ENCODE peak calls at places on chromosome 21, in five cellular contexts. One of them, this sample, is unnamed.

GRCh38 chr21:41536827-41537103 is 28.8 kb upstream of the TMPRSS2 start:
- DNase-seq in ovary: no peak
- DNase-seq in adrenal gland: no peak
- DNase-seq in cardiac muscle cell: no peak
- DNase-seq in Peyer's patch: no peak
- DNase-seq in this sample: no peak

GRCh38 chr21:41378849-41379248 is 17.0 kb downstream of the MX2 start:
- DNase-seq in ovary: no peak
- DNase-seq in adrenal gland: no peak
- DNase-seq in cardiac muscle cell: no peak
- DNase-seq in Peyer's patch: no peak
- DNase-seq in this sample: no peak

GRCh38 chr21:28799926-28800325 is 192.8 kb downstream of the LTN1 start:
- DNase-seq in adrenal gland: no peak
- DNase-seq in ovary: no peak
- DNase-seq in Peyer's patch: no peak
- DNase-seq in cardiac muscle cell: no peak
- DNase-seq in this sample: no peak

GRCh38 chr21:34782666-34783365 is 114.0 kb downstream of the CLIC6 start:
- DNase-seq in cardiac muscle cell: no peak
- DNase-seq in adrenal gland: no peak
- DNase-seq in ovary: no peak
- DNase-seq in Peyer's patch: no peak
- DNase-seq in this sample: peak

GRCh38 chr21:34524671-34525601 is 12.9 kb upstream of the KCNE1 start:
- DNase-seq in cardiac muscle cell: no peak
- DNase-seq in ovary: no peak
- DNase-seq in Peyer's patch: no peak
- DNase-seq in adrenal gland: no peak
- DNase-seq in this sample: no peak

GRCh38 chr21:37367758-37368535 is 1.4 kb downstream of the DYRK1A start:
- DNase-seq in ovary: peak
- DNase-seq in adrenal gland: peak
- DNase-seq in cardiac muscle cell: peak
- DNase-seq in Peyer's patch: peak
- DNase-seq in this sample: no peak

GRCh38 chr21:33123396-33124120 is 53.6 kb downstream of the OLIG1 start:
- DNase-seq in Peyer's patch: no peak
- DNase-seq in ovary: no peak
- DNase-seq in adrenal gland: no peak
- DNase-seq in cardiac muscle cell: no peak
- DNase-seq in this sample: no peak

GRCh38 chr21:33053986-33054385 is 16.0 kb upstream of the OLIG1 start:
- DNase-seq in ovary: no peak
- DNase-seq in Peyer's patch: no peak
- DNase-seq in adrenal gland: no peak
- DNase-seq in cardiac muscle cell: no peak
- DNase-seq in this sample: no peak

GRCh38 chr21:37225440-37225839 is 41.7 kb downstream of the VPS26C start:
- DNase-seq in cardiac muscle cell: no peak
- DNase-seq in adrenal gland: no peak
- DNase-seq in ovary: no peak
- DNase-seq in Peyer's patch: no peak
- DNase-seq in this sample: no peak

GRCh38 chr21:28538987-28539622 is 453.6 kb downstream of the LTN1 start:
- DNase-seq in ovary: no peak
- DNase-seq in Peyer's patch: no peak
- DNase-seq in cardiac muscle cell: no peak
- DNase-seq in adrenal gland: no peak
- DNase-seq in this sample: no peak

GRCh38 chr21:16519012-16519411 is 789.2 kb downstream of the USP25 start:
- DNase-seq in Peyer's patch: no peak
- DNase-seq in ovary: no peak
- DNase-seq in cardiac muscle cell: no peak
- DNase-seq in adrenal gland: no peak
- DNase-seq in this sample: no peak

GRCh38 chr21:41426656-41427311 is 745 bp downstream of the MX1 start:
- DNase-seq in Peyer's patch: peak
- DNase-seq in ovary: peak
- DNase-seq in adrenal gland: no peak
- DNase-seq in cardiac muscle cell: no peak
- DNase-seq in this sample: no peak

GRCh38 chr21:16407403-16408279 is 677.9 kb downstream of the USP25 start:
- DNase-seq in ovary: no peak
- DNase-seq in cardiac muscle cell: peak
- DNase-seq in adrenal gland: no peak
- DNase-seq in Peyer's patch: no peak
- DNase-seq in this sample: no peak

GRCh38 chr21:46637952-46638746 is 2.7 kb downstream of the PRMT2 start:
- DNase-seq in cardiac muscle cell: no peak
- DNase-seq in adrenal gland: no peak
- DNase-seq in Peyer's patch: no peak
- DNase-seq in ovary: no peak
- DNase-seq in this sample: no peak

GRCh38 chr21:16037386-16037785 is 307.6 kb downstream of the USP25 start:
- DNase-seq in adrenal gland: no peak
- DNase-seq in cardiac muscle cell: no peak
- DNase-seq in Peyer's patch: no peak
- DNase-seq in ovary: no peak
- DNase-seq in this sample: no peak

GRCh38 chr21:41726058-41726558 is 40.7 kb downstream of the RIPK4 start:
- DNase-seq in Peyer's patch: no peak
- DNase-seq in cardiac muscle cell: no peak
- DNase-seq in adrenal gland: no peak
- DNase-seq in ovary: no peak
- DNase-seq in this sample: peak

GRCh38 chr21:28537371-28538079 is 455.2 kb downstream of the LTN1 start:
- DNase-seq in adrenal gland: no peak
- DNase-seq in cardiac muscle cell: no peak
- DNase-seq in ovary: no peak
- DNase-seq in Peyer's patch: no peak
- DNase-seq in this sample: no peak

GRCh38 chr21:34126691-34127090 is 53.3 kb downstream of the MRPS6 start:
- DNase-seq in cardiac muscle cell: no peak
- DNase-seq in ovary: no peak
- DNase-seq in adrenal gland: no peak
- DNase-seq in Peyer's patch: no peak
- DNase-seq in this sample: no peak

GRCh38 chr21:35940074-35940927 is 120.0 kb downstream of the SETD4 start:
- DNase-seq in cardiac muscle cell: peak
- DNase-seq in adrenal gland: peak
- DNase-seq in ovary: peak
- DNase-seq in Peyer's patch: no peak
- DNase-seq in this sample: peak

GRCh38 chr21:31618696-31619430 is 40.6 kb upstream of the SOD1 start:
- DNase-seq in Peyer's patch: no peak
- DNase-seq in cardiac muscle cell: no peak
- DNase-seq in adrenal gland: no peak
- DNase-seq in ovary: no peak
- DNase-seq in this sample: no peak

GRCh38 chr21:28826569-28826968 is 166.1 kb downstream of the LTN1 start:
- DNase-seq in ovary: no peak
- DNase-seq in adrenal gland: no peak
- DNase-seq in cardiac muscle cell: no peak
- DNase-seq in Peyer's patch: no peak
- DNase-seq in this sample: no peak

GRCh38 chr21:37463083-37463780 is 96.7 kb downstream of the DYRK1A start:
- DNase-seq in Peyer's patch: no peak
- DNase-seq in cardiac muscle cell: no peak
- DNase-seq in adrenal gland: no peak
- DNase-seq in ovary: no peak
- DNase-seq in this sample: no peak

GRCh38 chr21:16423921-16424320 is 694.1 kb downstream of the USP25 start:
- DNase-seq in Peyer's patch: no peak
- DNase-seq in ovary: no peak
- DNase-seq in cardiac muscle cell: no peak
- DNase-seq in adrenal gland: no peak
- DNase-seq in this sample: no peak

GRCh38 chr21:33403128-33403785 is at the start of gene IFNGR2:
- DNase-seq in adrenal gland: no peak
- DNase-seq in Peyer's patch: peak
- DNase-seq in ovary: peak
- DNase-seq in cardiac muscle cell: peak
- DNase-seq in this sample: peak

GRCh38 chr21:32611471-32611997 is 643 bp downstream of the CFAP298 start:
- DNase-seq in cardiac muscle cell: peak
- DNase-seq in ovary: no peak
- DNase-seq in adrenal gland: no peak
- DNase-seq in Peyer's patch: peak
- DNase-seq in this sample: no peak

GRCh38 chr21:31731112-31731801 is 661 bp downstream of the SCAF4 start:
- DNase-seq in adrenal gland: peak
- DNase-seq in ovary: peak
- DNase-seq in cardiac muscle cell: peak
- DNase-seq in Peyer's patch: peak
- DNase-seq in this sample: no peak

GRCh38 chr21:14528815-14529214 is 17.3 kb downstream of the SAMSN1 start:
- DNase-seq in cardiac muscle cell: no peak
- DNase-seq in Peyer's patch: no peak
- DNase-seq in ovary: no peak
- DNase-seq in adrenal gland: no peak
- DNase-seq in this sample: no peak
- H3K27ac ChIP-seq in cardiac muscle cell: no peak
- H3K27ac ChIP-seq in Peyer's patch: peak
- H3K27ac ChIP-seq in ovary: no peak
- H3K27ac ChIP-seq in adrenal gland: no peak
- H3K27ac ChIP-seq in this sample: no peak

DNA sequence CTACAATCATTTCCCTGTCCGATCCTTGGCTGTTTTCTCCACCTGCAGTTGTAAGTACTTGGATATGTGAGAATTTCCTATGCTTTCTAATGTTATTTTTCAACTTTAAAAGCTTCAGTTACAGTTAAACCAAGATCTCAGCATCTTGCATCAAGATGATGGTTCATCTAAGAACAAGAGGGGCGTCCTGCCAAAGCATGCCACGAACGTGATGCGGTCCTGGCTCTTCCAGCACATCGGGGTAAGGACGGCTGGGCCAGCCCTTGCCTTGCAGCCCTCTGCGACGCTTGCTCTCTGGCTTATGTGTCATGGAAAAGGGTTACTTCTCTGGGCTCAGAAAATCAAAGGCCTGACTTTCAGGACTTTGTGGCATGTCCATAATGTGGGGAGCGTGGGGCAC is 46.8 kb downstream of the PKNOX1 start:
- DNase-seq in adrenal gland: no peak
- DNase-seq in ovary: no peak
- DNase-seq in Peyer's patch: no peak
- DNase-seq in cardiac muscle cell: no peak
- DNase-seq in this sample: no peak
- TF ChIP-seq CTCF in adrenal gland: no peak
- TF ChIP-seq CTCF in ovary: no peak
- TF ChIP-seq CTCF in Peyer's patch: no peak
- TF ChIP-seq CTCF in cardiac muscle cell: no peak
- TF ChIP-seq CTCF in this sample: no peak

DNA sequence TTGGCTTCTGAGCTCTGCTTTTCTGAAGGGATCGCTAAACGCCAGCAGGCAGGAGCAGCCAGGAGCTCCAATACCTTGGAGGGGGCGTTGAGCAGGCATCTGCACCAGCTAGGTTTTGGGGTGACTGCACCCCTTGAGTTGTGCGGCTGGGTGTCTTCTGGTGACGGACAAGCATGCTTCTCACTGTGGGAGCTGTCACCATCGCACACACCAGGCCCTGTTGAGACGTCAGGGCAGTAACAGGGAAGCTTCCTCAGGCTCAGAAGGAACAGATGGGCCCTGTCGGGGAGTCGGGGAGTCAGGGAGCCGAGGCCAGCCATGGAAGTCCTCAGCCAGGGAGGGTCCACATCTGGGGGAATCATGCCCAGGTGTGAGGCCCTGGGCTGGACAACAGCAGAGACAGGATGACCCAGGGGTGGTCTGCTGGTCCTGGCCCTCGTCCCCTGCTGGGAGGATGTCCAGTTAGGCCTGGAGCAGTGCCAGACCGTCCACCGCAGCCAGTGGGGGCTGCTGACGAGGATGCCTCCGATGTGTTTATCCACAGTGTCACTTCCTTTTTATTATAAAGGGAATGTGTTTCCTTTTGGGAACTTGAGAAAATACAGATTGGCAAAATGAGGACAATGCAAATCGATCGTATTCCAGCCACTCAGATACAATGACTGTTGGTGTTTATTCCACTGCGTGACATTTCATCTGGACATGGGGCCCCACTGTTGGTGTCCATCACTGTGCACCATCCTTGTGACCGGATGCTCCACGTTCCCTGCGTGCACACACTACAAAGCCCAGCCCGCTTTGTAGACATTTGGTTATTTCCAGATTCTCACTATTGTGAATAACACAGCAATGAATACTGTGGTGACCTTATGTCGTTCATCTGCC is 57.6 kb upstream of the ADARB1 start:
- DNase-seq in adrenal gland: peak
- DNase-seq in cardiac muscle cell: no peak
- DNase-seq in Peyer's patch: no peak
- DNase-seq in ovary: peak
- DNase-seq in this sample: no peak
- H3K27ac ChIP-seq in adrenal gland: no peak
- H3K27ac ChIP-seq in cardiac muscle cell: no peak
- H3K27ac ChIP-seq in Peyer's patch: no peak
- H3K27ac ChIP-seq in ovary: no peak
- H3K27ac ChIP-seq in this sample: no peak

GRCh38 chr21:45542242-45542666 is at the start of gene SLC19A1:
- DNase-seq in Peyer's patch: peak
- DNase-seq in ovary: peak
- DNase-seq in cardiac muscle cell: peak
- DNase-seq in adrenal gland: peak
- DNase-seq in this sample: peak
- TF ChIP-seq CTCF in Peyer's patch: peak
- TF ChIP-seq CTCF in ovary: peak
- TF ChIP-seq CTCF in cardiac muscle cell: peak
- TF ChIP-seq CTCF in adrenal gland: peak
- TF ChIP-seq CTCF in this sample: peak

GRCh38 chr21:26124896-26125295 is 45.7 kb downstream of the APP start:
- DNase-seq in Peyer's patch: no peak
- DNase-seq in cardiac muscle cell: peak
- DNase-seq in ovary: no peak
- DNase-seq in adrenal gland: no peak
- DNase-seq in this sample: no peak
- H3K27ac ChIP-seq in Peyer's patch: no peak
- H3K27ac ChIP-seq in cardiac muscle cell: peak
- H3K27ac ChIP-seq in ovary: no peak
- H3K27ac ChIP-seq in adrenal gland: no peak
- H3K27ac ChIP-seq in this sample: peak

GRCh38 chr21:38825901-38826300 is 20.2 kb downstream of the ETS2 start:
- DNase-seq in ovary: no peak
- DNase-seq in adrenal gland: no peak
- DNase-seq in Peyer's patch: no peak
- DNase-seq in cardiac muscle cell: no peak
- DNase-seq in this sample: no peak
- TF ChIP-seq CTCF in ovary: no peak
- TF ChIP-seq CTCF in adrenal gland: no peak
- TF ChIP-seq CTCF in Peyer's patch: no peak
- TF ChIP-seq CTCF in cardiac muscle cell: no peak
- TF ChIP-seq CTCF in this sample: no peak

GRCh38 chr21:18294100-18294499 is 49.5 kb downstream of the CHODL start:
- DNase-seq in cardiac muscle cell: no peak
- DNase-seq in adrenal gland: no peak
- DNase-seq in Peyer's patch: no peak
- DNase-seq in ovary: no peak
- DNase-seq in this sample: no peak
- H3K27ac ChIP-seq in cardiac muscle cell: no peak
- H3K27ac ChIP-seq in adrenal gland: no peak
- H3K27ac ChIP-seq in Peyer's patch: no peak
- H3K27ac ChIP-seq in ovary: no peak
- H3K27ac ChIP-seq in this sample: no peak

GRCh38 chr21:44702973-44703730 is 6.2 kb downstream of the KRTAP10-12 start:
- DNase-seq in cardiac muscle cell: no peak
- DNase-seq in adrenal gland: no peak
- DNase-seq in ovary: no peak
- DNase-seq in Peyer's patch: no peak
- DNase-seq in this sample: no peak
- TF ChIP-seq CTCF in cardiac muscle cell: no peak
- TF ChIP-seq CTCF in adrenal gland: no peak
- TF ChIP-seq CTCF in ovary: no peak
- TF ChIP-seq CTCF in Peyer's patch: no peak
- TF ChIP-seq CTCF in this sample: no peak

This sample was measured in dorsolateral prefrontal cortex.